ENCODE peak calls at places on chromosomes 5 and 9, in eight cellular contexts. C is iris pigment epithelial cell, V is HuH-7, M is H4, T is hepatic stellate cell, G is NCI-H2081, U is memory B cell, E is tibial nerve. K is an unnamed sample.

GRCh38 chr5:108481355-108481931 is 99.5 kb upstream of the FBXL17 start:
- DNase-seq in C (peak; percentile 26), V (peak; percentile 5), M (peak; percentile 41), T (no peak), G (peak; percentile 58), U (no peak), E (no peak), K (no peak)

GRCh38 chr5:150544606-150545219 is 36.8 kb downstream of the NDST1 start:
- DNase-seq in C (peak; percentile 41), V (peak; percentile 86), M (peak; percentile 57), T (peak; percentile 80), G (peak; percentile 19), U (peak; percentile 73), E (peak; percentile 47), K (peak; percentile 58)

GRCh38 chr9:91160181-91160580 is 201.5 kb downstream of the AUH start:
- DNase-seq in C (no peak), V (no peak), M (no peak), T (no peak), G (no peak), U (no peak), E (no peak), K (no peak)

GRCh38 chr9:108743901-108744371 is 111.8 kb downstream of the ACTL7B start:
- DNase-seq in C (no peak), V (no peak), M (no peak), T (no peak), G (no peak), U (no peak), E (no peak), K (no peak)

GRCh38 chr9:124887832-124888231 is 25.9 kb downstream of the ARPC5L start:
- DNase-seq in C (no peak), V (no peak), M (no peak), T (no peak), G (no peak), U (no peak), E (no peak), K (no peak)

GRCh38 chr5:89401012-89401411 is 518.0 kb upstream of the MEF2C start:
- DNase-seq in C (no peak), V (no peak), M (no peak), T (no peak), G (no peak), U (no peak), E (no peak), K (no peak)

GRCh38 chr5:94028001-94028400 is 286.6 kb upstream of the POU5F2 start:
- DNase-seq in C (peak; percentile 19), V (no peak), M (no peak), T (no peak), G (no peak), U (no peak), E (no peak), K (no peak)

GRCh38 chr9:78278801-78279200 is 18.1 kb upstream of the PSAT1 start:
- DNase-seq in C (no peak), V (no peak), M (no peak), T (no peak), G (no peak), U (no peak), E (no peak), K (no peak)

GRCh38 chr9:124347968-124348358 is 67.3 kb downstream of the PSMB7 start:
- DNase-seq in C (no peak), V (no peak), M (no peak), T (no peak), G (no peak), U (no peak), E (peak; percentile 5), K (no peak)

GRCh38 chr5:169641253-169641652 is 4.2 kb downstream of the DOCK2 start:
- DNase-seq in C (no peak), V (no peak), M (no peak), T (peak; percentile 42), G (no peak), U (no peak), E (no peak), K (no peak)

GRCh38 chr9:98567540-98568233 is 141.0 kb downstream of the GABBR2 start:
- DNase-seq in C (no peak), V (no peak), M (no peak), T (no peak), G (no peak), U (no peak), E (no peak), K (no peak)

GRCh38 chr5:135454946-135455345 is 2.8 kb upstream of the TIFAB start:
- DNase-seq in C (no peak), V (no peak), M (no peak), T (no peak), G (no peak), U (no peak), E (no peak), K (peak; percentile 2)

GRCh38 chr5:140329739-140330481 is 16.5 kb downstream of the HBEGF start:
- DNase-seq in C (no peak), V (no peak), M (no peak), T (no peak), G (no peak), U (no peak), E (no peak), K (no peak)

GRCh38 chr5:152113401-152113800 is 188.8 kb upstream of the GLRA1 start:
- DNase-seq in C (no peak), V (no peak), M (no peak), T (no peak), G (no peak), U (no peak), E (no peak), K (no peak)

GRCh38 chr5:7869474-7870136 is 657 bp downstream of the MTRR start:
- DNase-seq in C (no peak), V (no peak), M (no peak), T (no peak), G (peak; percentile 47), U (no peak), E (no peak), K (no peak)

GRCh38 chr9:85262333-85262732 is 479.4 kb downstream of the AGTPBP1 start:
- DNase-seq in C (no peak), V (no peak), M (no peak), T (no peak), G (no peak), U (no peak), E (no peak), K (no peak)

GRCh38 chr5:90144625-90145327 is 264.8 kb downstream of the CETN3 start:
- DNase-seq in C (peak; percentile 87), V (no peak), M (peak; percentile 33), T (peak; percentile 8), G (no peak), U (no peak), E (no peak), K (no peak)

GRCh38 chr5:39137391-39138181 is 63.4 kb upstream of the RICTOR start:
- DNase-seq in C (peak; percentile 14), V (peak; percentile 23), M (peak; percentile 18), T (no peak), G (no peak), U (no peak), E (no peak), K (no peak)

GRCh38 chr5:61304611-61305369 is 27.3 kb upstream of the ZSWIM6 start:
- DNase-seq in C (peak; percentile 90), V (no peak), M (peak; percentile 77), T (no peak), G (no peak), U (no peak), E (no peak), K (no peak)

GRCh38 chr5:60852317-60852716 is 8.2 kb upstream of the ELOVL7 start:
- DNase-seq in C (no peak), V (no peak), M (no peak), T (no peak), G (no peak), U (no peak), E (no peak), K (no peak)

GRCh38 chr9:76166436-76166959 is 227.7 kb downstream of the RFK start:
- DNase-seq in C (no peak), V (no peak), M (no peak), T (no peak), G (no peak), U (no peak), E (no peak), K (no peak)

GRCh38 chr5:135433626-135434426 is 13.3 kb downstream of the DCANP1 start:
- DNase-seq in C (peak; percentile 33), V (no peak), M (no peak), T (no peak), G (no peak), U (no peak), E (no peak), K (no peak)

GRCh38 chr5:123125172-123125508 is 36.1 kb downstream of the PRDM6 start:
- DNase-seq in C (peak; percentile 28), V (no peak), M (peak; percentile 93), T (no peak), G (peak; percentile 77), U (no peak), E (no peak), K (no peak)

GRCh38 chr5:64637837-64638443 is 52.4 kb upstream of the SHISAL2B start:
- DNase-seq in C (peak; percentile 7), V (no peak), M (no peak), T (no peak), G (no peak), U (no peak), E (no peak), K (no peak)

GRCh38 chr5:10233505-10233904 is 16.2 kb downstream of the ATPSCKMT start:
- DNase-seq in C (peak; percentile 95), V (peak; percentile 42), M (peak; percentile 79), T (peak; percentile 71), G (peak; percentile 32), U (no peak), E (no peak), K (no peak)

GRCh38 chr5:58330781-58331180 is 129.1 kb downstream of the PLK2 start:
- DNase-seq in C (no peak), V (no peak), M (no peak), T (no peak), G (no peak), U (no peak), E (no peak), K (no peak)

GRCh38 chr5:82894754-82895153 is 182.4 kb downstream of the TMEM167A start:
- DNase-seq in C (no peak), V (no peak), M (no peak), T (no peak), G (no peak), U (no peak), E (no peak), K (no peak)